ENCODE peak calls at places on chromosomes 7 and 10, in six cellular contexts. One of them, this sample, is unnamed.
A peak's percentile ranks its signal among the peaks of the same experiment; 100 is the strongest.

GRCh38 chr7:98598846-98599615 is 18.1 kb upstream of the NPTX2 start:
- DNase-seq in left ventricle myocardium superior: no peak
- DNase-seq in EL: no peak
- DNase-seq in fibroblast of villous mesenchyme: no peak
- DNase-seq in progenitor cell of endocrine pancreas: no peak
- DNase-seq in activated gamma-delta T cell treated with Interleukin-2 at 50 U/mL for 16 hours: no peak
- DNase-seq in this sample: no peak

GRCh38 chr10:53664620-53665019 is 892.0 kb upstream of the MBL2 start:
- DNase-seq in fibroblast of villous mesenchyme: no peak
- DNase-seq in EL: no peak
- DNase-seq in left ventricle myocardium superior: no peak
- DNase-seq in progenitor cell of endocrine pancreas: no peak
- DNase-seq in activated gamma-delta T cell treated with Interleukin-2 at 50 U/mL for 16 hours: no peak
- DNase-seq in this sample: no peak

GRCh38 chr7:82595176-82595575 is 151.6 kb upstream of the CACNA2D1 start:
- DNase-seq in progenitor cell of endocrine pancreas: no peak
- DNase-seq in EL: no peak
- DNase-seq in fibroblast of villous mesenchyme: no peak
- DNase-seq in left ventricle myocardium superior: no peak
- DNase-seq in activated gamma-delta T cell treated with Interleukin-2 at 50 U/mL for 16 hours: no peak
- DNase-seq in this sample: no peak

GRCh38 chr10:79377557-79378382 is 30.5 kb downstream of the PPIF start:
- DNase-seq in left ventricle myocardium superior: no peak
- DNase-seq in progenitor cell of endocrine pancreas: no peak
- DNase-seq in EL: no peak
- DNase-seq in fibroblast of villous mesenchyme: no peak
- DNase-seq in activated gamma-delta T cell treated with Interleukin-2 at 50 U/mL for 16 hours: no peak
- DNase-seq in this sample: no peak

GRCh38 chr7:55477781-55478374 is 94.4 kb downstream of the VOPP1 start:
- DNase-seq in progenitor cell of endocrine pancreas: no peak
- DNase-seq in fibroblast of villous mesenchyme: peak; percentile 87
- DNase-seq in activated gamma-delta T cell treated with Interleukin-2 at 50 U/mL for 16 hours: no peak
- DNase-seq in EL: peak; percentile 96
- DNase-seq in left ventricle myocardium superior: no peak
- DNase-seq in this sample: peak; percentile 89

GRCh38 chr7:154879629-154880028 is 123.3 kb downstream of the PAXIP1 start:
- DNase-seq in fibroblast of villous mesenchyme: no peak
- DNase-seq in left ventricle myocardium superior: no peak
- DNase-seq in activated gamma-delta T cell treated with Interleukin-2 at 50 U/mL for 16 hours: no peak
- DNase-seq in EL: no peak
- DNase-seq in progenitor cell of endocrine pancreas: no peak
- DNase-seq in this sample: no peak

GRCh38 chr10:480928-481551 is 208.4 kb downstream of the DIP2C start:
- DNase-seq in activated gamma-delta T cell treated with Interleukin-2 at 50 U/mL for 16 hours: no peak
- DNase-seq in progenitor cell of endocrine pancreas: no peak
- DNase-seq in fibroblast of villous mesenchyme: peak; percentile 51
- DNase-seq in EL: no peak
- DNase-seq in left ventricle myocardium superior: no peak
- DNase-seq in this sample: no peak

GRCh38 chr7:128881458-128882125 is 18.9 kb downstream of the ATP6V1F start:
- DNase-seq in EL: no peak
- DNase-seq in activated gamma-delta T cell treated with Interleukin-2 at 50 U/mL for 16 hours: no peak
- DNase-seq in progenitor cell of endocrine pancreas: no peak
- DNase-seq in fibroblast of villous mesenchyme: no peak
- DNase-seq in left ventricle myocardium superior: peak; percentile 15
- DNase-seq in this sample: no peak

GRCh38 chr10:131872837-131873375 is 27.9 kb upstream of the PPP2R2D start:
- DNase-seq in EL: no peak
- DNase-seq in fibroblast of villous mesenchyme: no peak
- DNase-seq in activated gamma-delta T cell treated with Interleukin-2 at 50 U/mL for 16 hours: no peak
- DNase-seq in progenitor cell of endocrine pancreas: no peak
- DNase-seq in left ventricle myocardium superior: no peak
- DNase-seq in this sample: no peak

GRCh38 chr10:71713135-71714040 is 6.2 kb downstream of the C10orf105 start:
- DNase-seq in left ventricle myocardium superior: peak; percentile 89
- DNase-seq in progenitor cell of endocrine pancreas: no peak
- DNase-seq in fibroblast of villous mesenchyme: peak; percentile 78
- DNase-seq in activated gamma-delta T cell treated with Interleukin-2 at 50 U/mL for 16 hours: peak; percentile 22
- DNase-seq in EL: peak; percentile 92
- DNase-seq in this sample: peak; percentile 98

GRCh38 chr10:132265878-132266496 is 41.8 kb downstream of the STK32C start:
- DNase-seq in left ventricle myocardium superior: no peak
- DNase-seq in fibroblast of villous mesenchyme: no peak
- DNase-seq in progenitor cell of endocrine pancreas: no peak
- DNase-seq in EL: no peak
- DNase-seq in activated gamma-delta T cell treated with Interleukin-2 at 50 U/mL for 16 hours: no peak
- DNase-seq in this sample: no peak

GRCh38 chr10:30883116-30883515 is 148.5 kb downstream of the ZNF438 start:
- DNase-seq in left ventricle myocardium superior: no peak
- DNase-seq in progenitor cell of endocrine pancreas: no peak
- DNase-seq in fibroblast of villous mesenchyme: no peak
- DNase-seq in activated gamma-delta T cell treated with Interleukin-2 at 50 U/mL for 16 hours: no peak
- DNase-seq in EL: no peak
- DNase-seq in this sample: no peak

GRCh38 chr10:129790710-129791446 is 173.2 kb downstream of the EBF3 start:
- DNase-seq in fibroblast of villous mesenchyme: no peak
- DNase-seq in progenitor cell of endocrine pancreas: no peak
- DNase-seq in left ventricle myocardium superior: no peak
- DNase-seq in activated gamma-delta T cell treated with Interleukin-2 at 50 U/mL for 16 hours: no peak
- DNase-seq in EL: no peak
- DNase-seq in this sample: no peak

GRCh38 chr7:154577141-154577540 is 425.8 kb downstream of the PAXIP1 start:
- DNase-seq in progenitor cell of endocrine pancreas: no peak
- DNase-seq in activated gamma-delta T cell treated with Interleukin-2 at 50 U/mL for 16 hours: no peak
- DNase-seq in left ventricle myocardium superior: no peak
- DNase-seq in EL: no peak
- DNase-seq in fibroblast of villous mesenchyme: no peak
- DNase-seq in this sample: no peak

GRCh38 chr7:30844916-30845315 is 66.7 kb upstream of the AQP1 start:
- DNase-seq in EL: no peak
- DNase-seq in left ventricle myocardium superior: no peak
- DNase-seq in fibroblast of villous mesenchyme: no peak
- DNase-seq in activated gamma-delta T cell treated with Interleukin-2 at 50 U/mL for 16 hours: no peak
- DNase-seq in progenitor cell of endocrine pancreas: no peak
- DNase-seq in this sample: no peak

GRCh38 chr10:10663587-10663986 is 354.1 kb upstream of the CELF2 start:
- DNase-seq in EL: no peak
- DNase-seq in left ventricle myocardium superior: no peak
- DNase-seq in progenitor cell of endocrine pancreas: no peak
- DNase-seq in activated gamma-delta T cell treated with Interleukin-2 at 50 U/mL for 16 hours: no peak
- DNase-seq in fibroblast of villous mesenchyme: peak; percentile 78
- DNase-seq in this sample: no peak

GRCh38 chr10:103592186-103593021 is 98.9 kb downstream of the NEURL1 start:
- DNase-seq in EL: peak; percentile 50
- DNase-seq in activated gamma-delta T cell treated with Interleukin-2 at 50 U/mL for 16 hours: peak; percentile 26
- DNase-seq in left ventricle myocardium superior: no peak
- DNase-seq in progenitor cell of endocrine pancreas: peak; percentile 38
- DNase-seq in fibroblast of villous mesenchyme: peak; percentile 33
- DNase-seq in this sample: peak; percentile 84

GRCh38 chr7:17660116-17660515 is 280.2 kb downstream of the SNX13 start:
- DNase-seq in EL: peak; percentile 68
- DNase-seq in activated gamma-delta T cell treated with Interleukin-2 at 50 U/mL for 16 hours: no peak
- DNase-seq in fibroblast of villous mesenchyme: peak; percentile 65
- DNase-seq in progenitor cell of endocrine pancreas: no peak
- DNase-seq in left ventricle myocardium superior: no peak
- DNase-seq in this sample: peak; percentile 47

GRCh38 chr7:55409474-55410225 is 44.5 kb downstream of the LANCL2 start:
- DNase-seq in fibroblast of villous mesenchyme: peak; percentile 26
- DNase-seq in left ventricle myocardium superior: no peak
- DNase-seq in activated gamma-delta T cell treated with Interleukin-2 at 50 U/mL for 16 hours: no peak
- DNase-seq in progenitor cell of endocrine pancreas: no peak
- DNase-seq in EL: peak; percentile 7
- DNase-seq in this sample: no peak

GRCh38 chr10:108911814-108912541 is 1011.3 kb downstream of the XPNPEP1 start:
- DNase-seq in activated gamma-delta T cell treated with Interleukin-2 at 50 U/mL for 16 hours: no peak
- DNase-seq in left ventricle myocardium superior: peak; percentile 57
- DNase-seq in fibroblast of villous mesenchyme: peak; percentile 59
- DNase-seq in EL: peak; percentile 65
- DNase-seq in progenitor cell of endocrine pancreas: peak; percentile 71
- DNase-seq in this sample: peak; percentile 84

GRCh38 chr10:23344251-23344841 is at the start of gene C10orf67:
- DNase-seq in EL: peak; percentile 82
- DNase-seq in left ventricle myocardium superior: peak; percentile 71
- DNase-seq in fibroblast of villous mesenchyme: peak; percentile 58
- DNase-seq in activated gamma-delta T cell treated with Interleukin-2 at 50 U/mL for 16 hours: no peak
- DNase-seq in progenitor cell of endocrine pancreas: peak; percentile 14
- DNase-seq in this sample: peak; percentile 66

GRCh38 chr7:46576950-46577349 is 655.9 kb upstream of the IGFBP3 start:
- DNase-seq in activated gamma-delta T cell treated with Interleukin-2 at 50 U/mL for 16 hours: no peak
- DNase-seq in EL: peak; percentile 47
- DNase-seq in left ventricle myocardium superior: no peak
- DNase-seq in progenitor cell of endocrine pancreas: no peak
- DNase-seq in fibroblast of villous mesenchyme: peak; percentile 79
- DNase-seq in this sample: no peak

GRCh38 chr10:89069589-89069988 is 79.0 kb downstream of the FAS start:
- DNase-seq in activated gamma-delta T cell treated with Interleukin-2 at 50 U/mL for 16 hours: no peak
- DNase-seq in left ventricle myocardium superior: peak; percentile 54
- DNase-seq in progenitor cell of endocrine pancreas: no peak
- DNase-seq in fibroblast of villous mesenchyme: no peak
- DNase-seq in EL: no peak
- DNase-seq in this sample: no peak

GRCh38 chr7:8131694-8132605 is 130.0 kb downstream of the ICA1 start:
- DNase-seq in EL: no peak
- DNase-seq in fibroblast of villous mesenchyme: no peak
- DNase-seq in left ventricle myocardium superior: no peak
- DNase-seq in activated gamma-delta T cell treated with Interleukin-2 at 50 U/mL for 16 hours: peak; percentile 32
- DNase-seq in progenitor cell of endocrine pancreas: no peak
- DNase-seq in this sample: no peak

GRCh38 chr10:125020871-125021270 is 78.9 kb downstream of the ZRANB1 start:
- DNase-seq in fibroblast of villous mesenchyme: no peak
- DNase-seq in EL: no peak
- DNase-seq in activated gamma-delta T cell treated with Interleukin-2 at 50 U/mL for 16 hours: no peak
- DNase-seq in progenitor cell of endocrine pancreas: no peak
- DNase-seq in left ventricle myocardium superior: peak; percentile 1
- DNase-seq in this sample: no peak

GRCh38 chr10:50333872-50334271 is 82.6 kb upstream of the ASAH2 start:
- DNase-seq in fibroblast of villous mesenchyme: no peak
- DNase-seq in activated gamma-delta T cell treated with Interleukin-2 at 50 U/mL for 16 hours: no peak
- DNase-seq in progenitor cell of endocrine pancreas: no peak
- DNase-seq in EL: no peak
- DNase-seq in left ventricle myocardium superior: no peak
- DNase-seq in this sample: no peak